ENCODE peak calls at places on chromosomes 7 and 10, in eight cellular contexts. One of them, this sample, is unnamed.

GRCh38 chr10:125707852-125708468 is 11.5 kb upstream of the EDRF1 start:
- DNase-seq in CD8-positive, alpha-beta memory T cell: no peak
- DNase-seq in omental fat pad: no peak
- DNase-seq in ELF-1: no peak
- DNase-seq in choroid plexus epithelial cell: peak
- DNase-seq in stromal cell of bone marrow: no peak
- DNase-seq in NCI-H460: no peak
- DNase-seq in lower leg skin: no peak
- DNase-seq in this sample: no peak

GRCh38 chr10:58653139-58653538 is 140.5 kb downstream of the BICC1 start:
- DNase-seq in omental fat pad: no peak
- DNase-seq in NCI-H460: no peak
- DNase-seq in choroid plexus epithelial cell: no peak
- DNase-seq in lower leg skin: no peak
- DNase-seq in ELF-1: no peak
- DNase-seq in stromal cell of bone marrow: no peak
- DNase-seq in CD8-positive, alpha-beta memory T cell: no peak
- DNase-seq in this sample: no peak

GRCh38 chr7:151087247-151088018 is 1.2 kb downstream of the AGAP3 start:
- DNase-seq in NCI-H460: no peak
- DNase-seq in omental fat pad: no peak
- DNase-seq in lower leg skin: peak
- DNase-seq in stromal cell of bone marrow: no peak
- DNase-seq in ELF-1: peak
- DNase-seq in choroid plexus epithelial cell: peak
- DNase-seq in CD8-positive, alpha-beta memory T cell: no peak
- DNase-seq in this sample: no peak

GRCh38 chr7:42226354-42226941 is 10.6 kb downstream of the GLI3 start:
- DNase-seq in stromal cell of bone marrow: no peak
- DNase-seq in omental fat pad: no peak
- DNase-seq in NCI-H460: no peak
- DNase-seq in lower leg skin: no peak
- DNase-seq in choroid plexus epithelial cell: no peak
- DNase-seq in ELF-1: peak
- DNase-seq in CD8-positive, alpha-beta memory T cell: no peak
- DNase-seq in this sample: no peak

GRCh38 chr7:140526214-140526613 is 46.9 kb upstream of the MKRN1 start:
- DNase-seq in choroid plexus epithelial cell: no peak
- DNase-seq in ELF-1: peak
- DNase-seq in omental fat pad: no peak
- DNase-seq in stromal cell of bone marrow: no peak
- DNase-seq in CD8-positive, alpha-beta memory T cell: no peak
- DNase-seq in lower leg skin: no peak
- DNase-seq in NCI-H460: no peak
- DNase-seq in this sample: no peak

GRCh38 chr7:94656658-94656924 is 658 bp upstream of the SGCE start:
- DNase-seq in stromal cell of bone marrow: no peak
- DNase-seq in NCI-H460: no peak
- DNase-seq in omental fat pad: no peak
- DNase-seq in CD8-positive, alpha-beta memory T cell: no peak
- DNase-seq in ELF-1: no peak
- DNase-seq in choroid plexus epithelial cell: no peak
- DNase-seq in lower leg skin: no peak
- DNase-seq in this sample: no peak

GRCh38 chr7:50333266-50333665 is 28.8 kb downstream of the IKZF1 start:
- DNase-seq in CD8-positive, alpha-beta memory T cell: peak
- DNase-seq in choroid plexus epithelial cell: peak
- DNase-seq in ELF-1: peak
- DNase-seq in omental fat pad: no peak
- DNase-seq in NCI-H460: no peak
- DNase-seq in lower leg skin: no peak
- DNase-seq in stromal cell of bone marrow: no peak
- DNase-seq in this sample: no peak

GRCh38 chr10:76130892-76131291 is 699.5 kb downstream of the LRMDA start:
- DNase-seq in stromal cell of bone marrow: no peak
- DNase-seq in lower leg skin: no peak
- DNase-seq in omental fat pad: no peak
- DNase-seq in CD8-positive, alpha-beta memory T cell: no peak
- DNase-seq in ELF-1: no peak
- DNase-seq in NCI-H460: no peak
- DNase-seq in choroid plexus epithelial cell: no peak
- DNase-seq in this sample: no peak

GRCh38 chr7:144019457-144019856 is 19.3 kb downstream of the OR6B1 start:
- DNase-seq in choroid plexus epithelial cell: peak
- DNase-seq in stromal cell of bone marrow: peak
- DNase-seq in lower leg skin: no peak
- DNase-seq in ELF-1: peak
- DNase-seq in CD8-positive, alpha-beta memory T cell: no peak
- DNase-seq in NCI-H460: peak
- DNase-seq in omental fat pad: no peak
- DNase-seq in this sample: no peak

GRCh38 chr7:27191716-27192545 is 6.9 kb upstream of the HOXA11 start:
- DNase-seq in omental fat pad: no peak
- DNase-seq in CD8-positive, alpha-beta memory T cell: no peak
- DNase-seq in ELF-1: peak
- DNase-seq in choroid plexus epithelial cell: no peak
- DNase-seq in NCI-H460: no peak
- DNase-seq in stromal cell of bone marrow: no peak
- DNase-seq in lower leg skin: peak
- DNase-seq in this sample: no peak

GRCh38 chr7:68176974-68177373 is 1180.3 kb downstream of the TYW1 start:
- DNase-seq in omental fat pad: no peak
- DNase-seq in NCI-H460: peak
- DNase-seq in lower leg skin: peak
- DNase-seq in stromal cell of bone marrow: peak
- DNase-seq in choroid plexus epithelial cell: peak
- DNase-seq in ELF-1: peak
- DNase-seq in CD8-positive, alpha-beta memory T cell: no peak
- DNase-seq in this sample: peak

GRCh38 chr7:128121731-128122576 is 90.7 kb upstream of the LRRC4 start:
- DNase-seq in stromal cell of bone marrow: no peak
- DNase-seq in ELF-1: no peak
- DNase-seq in NCI-H460: no peak
- DNase-seq in CD8-positive, alpha-beta memory T cell: no peak
- DNase-seq in lower leg skin: no peak
- DNase-seq in omental fat pad: no peak
- DNase-seq in choroid plexus epithelial cell: peak
- DNase-seq in this sample: no peak

GRCh38 chr10:69406302-69406811 is 10.4 kb downstream of the TACR2 start:
- DNase-seq in choroid plexus epithelial cell: peak
- DNase-seq in lower leg skin: no peak
- DNase-seq in omental fat pad: no peak
- DNase-seq in CD8-positive, alpha-beta memory T cell: no peak
- DNase-seq in ELF-1: peak
- DNase-seq in stromal cell of bone marrow: no peak
- DNase-seq in NCI-H460: no peak
- DNase-seq in this sample: no peak

GRCh38 chr10:78211476-78212110 is 177.9 kb downstream of the RPS24 start:
- DNase-seq in NCI-H460: peak
- DNase-seq in lower leg skin: no peak
- DNase-seq in choroid plexus epithelial cell: peak
- DNase-seq in omental fat pad: no peak
- DNase-seq in CD8-positive, alpha-beta memory T cell: no peak
- DNase-seq in stromal cell of bone marrow: peak
- DNase-seq in ELF-1: peak
- DNase-seq in this sample: no peak

GRCh38 chr10:15879058-15879457 is 18.8 kb upstream of the MINDY3 start:
- DNase-seq in NCI-H460: peak
- DNase-seq in lower leg skin: no peak
- DNase-seq in CD8-positive, alpha-beta memory T cell: no peak
- DNase-seq in stromal cell of bone marrow: no peak
- DNase-seq in choroid plexus epithelial cell: peak
- DNase-seq in ELF-1: no peak
- DNase-seq in omental fat pad: no peak
- DNase-seq in this sample: no peak

GRCh38 chr10:48452879-48453412 is 146.5 kb downstream of the MAPK8 start:
- DNase-seq in lower leg skin: peak
- DNase-seq in omental fat pad: no peak
- DNase-seq in CD8-positive, alpha-beta memory T cell: no peak
- DNase-seq in ELF-1: no peak
- DNase-seq in stromal cell of bone marrow: no peak
- DNase-seq in choroid plexus epithelial cell: no peak
- DNase-seq in NCI-H460: no peak
- DNase-seq in this sample: no peak

GRCh38 chr7:41425926-41426325 is 277.0 kb downstream of the INHBA start:
- DNase-seq in CD8-positive, alpha-beta memory T cell: no peak
- DNase-seq in NCI-H460: no peak
- DNase-seq in omental fat pad: no peak
- DNase-seq in choroid plexus epithelial cell: peak
- DNase-seq in lower leg skin: no peak
- DNase-seq in ELF-1: no peak
- DNase-seq in stromal cell of bone marrow: peak
- DNase-seq in this sample: no peak

GRCh38 chr7:80312139-80312661 is 177.6 kb downstream of the GNAI1 start:
- DNase-seq in NCI-H460: no peak
- DNase-seq in omental fat pad: no peak
- DNase-seq in ELF-1: no peak
- DNase-seq in lower leg skin: no peak
- DNase-seq in choroid plexus epithelial cell: peak
- DNase-seq in CD8-positive, alpha-beta memory T cell: no peak
- DNase-seq in stromal cell of bone marrow: peak
- DNase-seq in this sample: no peak

GRCh38 chr10:31776159-31776558 is 152.5 kb downstream of the ARHGAP12 start:
- DNase-seq in CD8-positive, alpha-beta memory T cell: no peak
- DNase-seq in stromal cell of bone marrow: no peak
- DNase-seq in ELF-1: no peak
- DNase-seq in NCI-H460: no peak
- DNase-seq in choroid plexus epithelial cell: no peak
- DNase-seq in omental fat pad: no peak
- DNase-seq in lower leg skin: no peak
- DNase-seq in this sample: no peak

GRCh38 chr7:95251966-95252365 is 72.4 kb downstream of the PON1 start:
- DNase-seq in omental fat pad: no peak
- DNase-seq in ELF-1: no peak
- DNase-seq in NCI-H460: no peak
- DNase-seq in choroid plexus epithelial cell: no peak
- DNase-seq in stromal cell of bone marrow: no peak
- DNase-seq in lower leg skin: no peak
- DNase-seq in CD8-positive, alpha-beta memory T cell: no peak
- DNase-seq in this sample: no peak

GRCh38 chr10:7378602-7379403 is 32.0 kb downstream of the SFMBT2 start:
- DNase-seq in omental fat pad: no peak
- DNase-seq in stromal cell of bone marrow: no peak
- DNase-seq in choroid plexus epithelial cell: no peak
- DNase-seq in CD8-positive, alpha-beta memory T cell: no peak
- DNase-seq in NCI-H460: no peak
- DNase-seq in ELF-1: no peak
- DNase-seq in lower leg skin: no peak
- DNase-seq in this sample: no peak

GRCh38 chr10:61757525-61758397 is 95.0 kb downstream of the CABCOCO1 start:
- DNase-seq in choroid plexus epithelial cell: peak
- DNase-seq in lower leg skin: no peak
- DNase-seq in omental fat pad: no peak
- DNase-seq in ELF-1: no peak
- DNase-seq in NCI-H460: no peak
- DNase-seq in CD8-positive, alpha-beta memory T cell: no peak
- DNase-seq in stromal cell of bone marrow: peak
- DNase-seq in this sample: no peak

GRCh38 chr7:74409571-74409970 is 44.1 kb upstream of the GTF2IRD1 start:
- DNase-seq in ELF-1: no peak
- DNase-seq in CD8-positive, alpha-beta memory T cell: no peak
- DNase-seq in stromal cell of bone marrow: no peak
- DNase-seq in NCI-H460: no peak
- DNase-seq in lower leg skin: no peak
- DNase-seq in choroid plexus epithelial cell: no peak
- DNase-seq in omental fat pad: no peak
- DNase-seq in this sample: no peak

GRCh38 chr10:98268694-98269386 is 846 bp upstream of the LOXL4 start:
- DNase-seq in omental fat pad: no peak
- DNase-seq in choroid plexus epithelial cell: peak
- DNase-seq in ELF-1: no peak
- DNase-seq in NCI-H460: no peak
- DNase-seq in CD8-positive, alpha-beta memory T cell: no peak
- DNase-seq in lower leg skin: peak
- DNase-seq in stromal cell of bone marrow: no peak
- DNase-seq in this sample: no peak

GRCh38 chr7:132115758-132116157 is 460.5 kb downstream of the PLXNA4 start:
- DNase-seq in omental fat pad: no peak
- DNase-seq in lower leg skin: no peak
- DNase-seq in stromal cell of bone marrow: no peak
- DNase-seq in choroid plexus epithelial cell: no peak
- DNase-seq in ELF-1: no peak
- DNase-seq in NCI-H460: no peak
- DNase-seq in CD8-positive, alpha-beta memory T cell: no peak
- DNase-seq in this sample: no peak

GRCh38 chr7:8125680-8126444 is 136.1 kb downstream of the ICA1 start:
- DNase-seq in NCI-H460: no peak
- DNase-seq in choroid plexus epithelial cell: no peak
- DNase-seq in ELF-1: no peak
- DNase-seq in stromal cell of bone marrow: no peak
- DNase-seq in lower leg skin: no peak
- DNase-seq in CD8-positive, alpha-beta memory T cell: peak
- DNase-seq in omental fat pad: no peak
- DNase-seq in this sample: no peak

GRCh38 chr7:22667562-22668239 is 59.3 kb upstream of the IL6 start:
- DNase-seq in choroid plexus epithelial cell: peak
- DNase-seq in CD8-positive, alpha-beta memory T cell: no peak
- DNase-seq in NCI-H460: no peak
- DNase-seq in stromal cell of bone marrow: peak
- DNase-seq in omental fat pad: no peak
- DNase-seq in ELF-1: peak
- DNase-seq in lower leg skin: no peak
- DNase-seq in this sample: peak

GRCh38 chr10:77637986-77638765 is 568 bp upstream of the KCNMA1 start:
- DNase-seq in choroid plexus epithelial cell: peak
- DNase-seq in CD8-positive, alpha-beta memory T cell: no peak
- DNase-seq in NCI-H460: no peak
- DNase-seq in lower leg skin: no peak
- DNase-seq in omental fat pad: no peak
- DNase-seq in ELF-1: peak
- DNase-seq in stromal cell of bone marrow: no peak
- DNase-seq in this sample: no peak

GRCh38 chr7:131425992-131426391 is 98.3 kb downstream of the MKLN1 start:
- DNase-seq in omental fat pad: no peak
- DNase-seq in CD8-positive, alpha-beta memory T cell: no peak
- DNase-seq in lower leg skin: no peak
- DNase-seq in stromal cell of bone marrow: no peak
- DNase-seq in ELF-1: no peak
- DNase-seq in choroid plexus epithelial cell: no peak
- DNase-seq in NCI-H460: no peak
- DNase-seq in this sample: no peak

GRCh38 chr10:86657396-86658011 is 3.2 kb downstream of the OPN4 start:
- DNase-seq in CD8-positive, alpha-beta memory T cell: peak
- DNase-seq in ELF-1: no peak
- DNase-seq in omental fat pad: no peak
- DNase-seq in choroid plexus epithelial cell: no peak
- DNase-seq in NCI-H460: no peak
- DNase-seq in lower leg skin: no peak
- DNase-seq in stromal cell of bone marrow: no peak
- DNase-seq in this sample: no peak

GRCh38 chr10:45425628-45426563 is 51.9 kb downstream of the ALOX5 start:
- DNase-seq in ELF-1: no peak
- DNase-seq in NCI-H460: no peak
- DNase-seq in stromal cell of bone marrow: no peak
- DNase-seq in omental fat pad: no peak
- DNase-seq in choroid plexus epithelial cell: peak
- DNase-seq in CD8-positive, alpha-beta memory T cell: no peak
- DNase-seq in lower leg skin: no peak
- DNase-seq in this sample: no peak

GRCh38 chr7:16816820-16817219 is 12.0 kb upstream of the AGR2 start:
- DNase-seq in omental fat pad: no peak
- DNase-seq in lower leg skin: no peak
- DNase-seq in ELF-1: no peak
- DNase-seq in CD8-positive, alpha-beta memory T cell: no peak
- DNase-seq in stromal cell of bone marrow: no peak
- DNase-seq in choroid plexus epithelial cell: no peak
- DNase-seq in NCI-H460: no peak
- DNase-seq in this sample: no peak

GRCh38 chr10:988667-989545 is 672 bp downstream of the GTPBP4 start:
- DNase-seq in lower leg skin: peak
- DNase-seq in CD8-positive, alpha-beta memory T cell: no peak
- DNase-seq in ELF-1: peak
- DNase-seq in omental fat pad: no peak
- DNase-seq in NCI-H460: no peak
- DNase-seq in choroid plexus epithelial cell: peak
- DNase-seq in stromal cell of bone marrow: no peak
- DNase-seq in this sample: no peak

GRCh38 chr10:131445623-131446022 is 134.1 kb upstream of the TCERG1L start:
- DNase-seq in CD8-positive, alpha-beta memory T cell: no peak
- DNase-seq in ELF-1: no peak
- DNase-seq in omental fat pad: no peak
- DNase-seq in stromal cell of bone marrow: no peak
- DNase-seq in choroid plexus epithelial cell: no peak
- DNase-seq in NCI-H460: no peak
- DNase-seq in lower leg skin: peak
- DNase-seq in this sample: no peak

This sample was measured in iPS DF 19.7.